ENCODE peak calls at places on chromosomes 7 and 10, in six cellular contexts. E is A673, H is tibial artery, J is fibroblast of lung, K is breast epithelium, L is ovary. M is an unnamed sample. For H3K27me3, the result is how much of the 10 kb centered on the place peaks cover.

GRCh38 chr7:16647435-16647960 is 1.5 kb downstream of the BZW2 start:
- DNase-seq in E (no peak), H (no peak), J (peak), K (no peak), L (no peak), M (no peak)

GRCh38 chr7:100481466-100481865 is 2.3 kb upstream of the NYAP1 start:
- DNase-seq in E (no peak), H (no peak), J (no peak), K (no peak), L (no peak), M (no peak)

GRCh38 chr7:50637725-50638643 is 72.8 kb upstream of the DDC start:
- DNase-seq in E (no peak), H (no peak), J (peak), K (no peak), L (no peak), M (no peak)

GRCh38 chr10:125548356-125548755 is 134.6 kb downstream of the TEX36 start:
- DNase-seq in E (no peak), H (no peak), J (no peak), K (no peak), L (no peak), M (no peak)

GRCh38 chr7:51127618-51127904 is 189.0 kb downstream of the COBL start:
- DNase-seq in E (no peak), H (no peak), J (no peak), K (no peak), L (no peak), M (no peak)

GRCh38 chr7:139232893-139233292 is 1.9 kb downstream of the UBN2 start:
- DNase-seq in E (no peak), H (no peak), J (no peak), K (no peak), L (no peak), M (no peak)

GRCh38 chr7:1692500-1693418 is 22.7 kb downstream of the ELFN1 start:
- DNase-seq in E (no peak), H (peak), J (no peak), K (peak), L (peak), M (peak)

GRCh38 chr7:117088623-117089199 is 135.4 kb downstream of the ST7 start:
- DNase-seq in E (no peak), H (no peak), J (no peak), K (no peak), L (no peak), M (no peak)

GRCh38 chr10:128867119-128867518 is 599.9 kb upstream of the MGMT start:
- DNase-seq in E (no peak), H (no peak), J (no peak), K (no peak), L (no peak), M (no peak)

GRCh38 chr10:113533801-113534200 is 19.1 kb upstream of the HABP2 start:
- DNase-seq in E (no peak), H (no peak), J (no peak), K (no peak), L (no peak), M (no peak)

GRCh38 chr10:103849880-103850571 is 5.3 kb downstream of the SH3PXD2A start:
- DNase-seq in E (no peak), H (peak), J (peak), K (no peak), L (no peak), M (no peak)

GRCh38 chr10:82027711-82028110 is 152.7 kb downstream of the NRG3 start:
- DNase-seq in E (no peak), H (no peak), J (no peak), K (no peak), L (no peak), M (no peak)
- H3K4me3 ChIP-seq in E (no peak), H (no peak), J (no peak), K (no peak), L (no peak), M (no peak)

DNA sequence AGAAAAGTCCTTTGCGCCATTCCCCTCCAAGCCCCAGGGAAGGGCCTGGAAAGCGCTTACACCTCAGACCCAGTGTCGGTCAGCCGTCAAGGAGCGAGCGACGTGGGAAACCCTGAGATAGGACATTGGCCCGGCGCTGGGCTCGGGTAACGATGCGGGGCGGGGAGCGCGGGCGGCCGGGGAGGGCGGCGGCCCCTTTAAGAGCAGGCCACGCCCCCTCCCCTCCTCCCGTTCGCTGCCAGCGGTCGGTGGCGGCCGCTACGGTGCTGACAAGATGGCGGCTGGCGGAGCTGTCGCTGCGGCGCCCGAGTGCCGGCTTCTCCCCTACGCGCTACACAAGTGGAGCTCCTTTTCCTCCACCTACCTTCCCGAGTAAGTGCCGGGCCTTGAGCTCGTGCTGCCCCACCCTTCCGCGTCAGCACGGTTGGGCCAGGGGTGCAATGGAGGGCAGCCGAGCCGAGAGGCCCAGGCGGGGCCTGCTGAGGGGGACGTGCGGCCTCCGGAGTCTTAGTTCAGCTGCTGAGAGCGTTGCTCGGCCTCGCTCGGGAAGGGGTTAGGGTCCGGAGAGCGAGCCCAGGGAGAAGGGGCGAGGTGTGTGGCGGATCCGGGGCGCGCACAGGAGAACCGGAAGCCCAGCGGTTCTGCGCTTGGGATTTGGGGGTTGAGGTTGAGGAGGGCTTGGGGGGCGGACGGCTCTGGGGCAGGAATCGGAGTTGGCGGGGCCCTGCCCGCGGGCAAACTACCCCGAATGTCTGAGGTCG is at the start of gene MKLN1:
- DNase-seq in E (peak), H (peak), J (peak), K (peak), L (peak), M (peak)
- TF ChIP-seq CTCF in E (no peak), H (no peak), J (no peak), K (peak), L (peak), M (no peak)

GRCh38 chr10:52666931-52667330 is 105.7 kb downstream of the MBL2 start:
- DNase-seq in E (no peak), H (no peak), J (no peak), K (no peak), L (no peak), M (no peak)

GRCh38 chr10:52665821-52666220 is 106.8 kb downstream of the MBL2 start:
- DNase-seq in E (no peak), H (no peak), J (no peak), K (no peak), L (no peak), M (no peak)

GRCh38 chr10:52664629-52665028 is 108.0 kb downstream of the MBL2 start:
- DNase-seq in E (no peak), H (no peak), J (no peak), K (no peak), L (no peak), M (no peak)

GRCh38 chr10:52662255-52662654 is 110.3 kb downstream of the MBL2 start:
- DNase-seq in E (no peak), H (no peak), J (no peak), K (no peak), L (no peak), M (no peak)

GRCh38 chr10:52663161-52663560 is 109.4 kb downstream of the MBL2 start:
- DNase-seq in E (no peak), H (no peak), J (no peak), K (no peak), L (no peak), M (no peak)
- H3K27me3 ChIP-seq in E (under half), H (under half), J (under half), K (under half), L (under half), M (under half)

DNA sequence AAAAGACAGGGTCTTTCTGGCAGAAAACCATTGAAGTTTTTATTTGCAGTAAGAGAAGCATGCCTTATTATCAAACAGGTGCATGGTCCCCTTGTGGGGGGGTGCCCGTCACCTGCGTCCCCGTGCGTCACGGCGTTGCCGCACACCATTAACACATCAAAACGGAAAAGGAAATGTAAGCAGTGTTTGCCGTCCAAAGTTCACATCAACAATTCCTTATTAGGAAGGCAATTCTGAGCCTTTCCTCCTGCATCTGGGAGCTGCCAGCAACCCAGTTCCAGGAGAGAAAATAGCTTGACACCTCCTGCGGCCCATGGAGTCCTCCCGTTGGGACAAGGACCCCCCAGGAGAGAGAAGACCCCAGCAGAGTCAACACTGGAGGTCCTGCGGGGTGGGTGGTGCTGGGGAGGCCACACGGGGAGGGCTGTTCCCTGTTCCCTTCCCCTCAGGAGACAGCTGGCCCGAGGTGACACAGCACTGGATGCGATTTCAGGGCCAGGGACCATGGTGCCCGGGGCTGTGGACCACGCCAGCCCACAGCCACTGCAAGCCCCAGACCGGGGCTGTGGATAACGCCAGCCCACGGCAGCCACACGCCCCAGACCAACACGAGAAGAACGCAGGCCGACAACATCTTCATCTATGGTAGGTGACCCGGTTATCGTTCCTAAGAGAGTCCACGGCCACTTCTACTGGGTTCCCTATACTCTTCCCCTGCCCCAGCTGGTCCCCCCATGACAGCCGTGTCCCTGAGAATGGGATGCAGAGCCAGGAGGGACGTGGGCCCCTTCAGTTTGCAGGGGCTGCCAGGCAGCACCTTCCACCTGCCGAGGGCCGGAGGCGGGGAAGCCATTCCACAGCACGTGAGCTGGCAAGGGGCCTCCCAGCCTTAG is 39.4 kb downstream of the DIP2C start:
- DNase-seq in E (no peak), H (peak), J (peak), K (no peak), L (peak), M (no peak)
- H3K4me3 ChIP-seq in E (no peak), H (peak), J (peak), K (peak), L (peak), M (no peak)

M was measured in dorsolateral prefrontal cortex.